ENCODE peak calls at places on chromosomes 4 and X, in six cellular contexts. E, J, Y, B, S and P are unnamed samples.

GRCh38 chrX:29044802-29045201 is 457.6 kb downstream of the IL1RAPL1 start:
- DNase-seq in E (no peak), J (no peak), Y (no peak), B (no peak), S (peak), P (no peak)

GRCh38 chrX:34903316-34903715 is 39.3 kb upstream of the FAM47B start:
- DNase-seq in E (no peak), J (no peak), Y (no peak), B (no peak), S (no peak), P (no peak)

GRCh38 chr4:166941629-166942028 is 292.7 kb downstream of the SPOCK3 start:
- DNase-seq in E (no peak), J (no peak), Y (no peak), B (no peak), S (no peak), P (peak)

GRCh38 chr4:177699365-177700213 is 257.4 kb upstream of the AGA start:
- DNase-seq in E (no peak), J (no peak), Y (no peak), B (no peak), S (peak), P (peak)

GRCh38 chr4:26242451-26242850 is 78.4 kb upstream of the RBPJ start:
- DNase-seq in E (no peak), J (no peak), Y (no peak), B (no peak), S (no peak), P (no peak)

GRCh38 chrX:41308884-41309655 is 24.9 kb upstream of the DDX3X start:
- DNase-seq in E (peak), J (no peak), Y (no peak), B (no peak), S (peak), P (no peak)

GRCh38 chrX:117936162-117936561 is 180.4 kb downstream of the KLHL13 start:
- DNase-seq in E (no peak), J (no peak), Y (no peak), B (no peak), S (no peak), P (peak)

GRCh38 chr4:156829194-156829593 is 142.4 kb downstream of the PDGFC start:
- DNase-seq in E (no peak), J (no peak), Y (no peak), B (no peak), S (peak), P (peak)

GRCh38 chr4:3347871-3348270 is 55.0 kb downstream of the RGS12 start:
- DNase-seq in E (no peak), J (no peak), Y (no peak), B (no peak), S (no peak), P (no peak)

GRCh38 chrX:41332408-41332987 is 1.5 kb upstream of the DDX3X start:
- DNase-seq in E (peak), J (peak), Y (no peak), B (no peak), S (peak), P (no peak)

GRCh38 chr4:103032575-103032974 is 13.1 kb upstream of the SLC9B1 start:
- DNase-seq in E (peak), J (peak), Y (no peak), B (no peak), S (peak), P (no peak)
- TF ChIP-seq CTCF in E (no peak), J (peak), Y (no peak), B (peak), S (peak), P (peak)

DNA sequence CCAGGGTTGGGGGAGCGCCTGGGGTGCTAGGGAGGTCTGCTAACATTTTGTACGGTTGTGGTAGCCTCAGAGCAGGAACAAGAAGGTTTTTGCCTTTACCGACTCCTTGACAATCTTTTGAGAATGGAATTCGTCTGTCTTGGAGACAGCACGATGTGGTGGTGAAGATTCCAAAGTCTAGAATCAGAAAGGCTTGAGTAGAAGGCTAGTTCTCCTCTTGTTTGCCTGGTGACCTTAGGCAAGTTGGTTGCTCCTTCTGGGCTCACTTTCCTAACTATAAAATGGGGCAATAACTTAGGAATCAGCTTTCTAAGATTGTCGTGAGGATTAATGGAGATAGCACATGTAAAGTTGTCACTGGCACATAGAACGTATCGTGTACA is 741 bp downstream of the FAM47E start:
- DNase-seq in E (no peak), J (no peak), Y (no peak), B (no peak), S (no peak), P (no peak)
- H3K4me3 ChIP-seq in E (peak), J (peak), Y (peak), B (no peak), S (no peak), P (peak)

GRCh38 chr4:72494156-72494555 is 74.9 kb downstream of the ADAMTS3 start:
- DNase-seq in E (no peak), J (no peak), Y (no peak), B (no peak), S (no peak), P (no peak)

GRCh38 chr4:72500214-72500613 is 68.8 kb downstream of the ADAMTS3 start:
- DNase-seq in E (no peak), J (no peak), Y (no peak), B (no peak), S (no peak), P (no peak)

GRCh38 chr4:72496119-72496518 is 72.9 kb downstream of the ADAMTS3 start:
- DNase-seq in E (no peak), J (peak), Y (no peak), B (no peak), S (no peak), P (no peak)
- TF ChIP-seq CTCF in E (no peak), J (no peak), Y (no peak), B (no peak), S (peak), P (peak)

GRCh38 chr4:186957952-186958555 is 234.4 kb upstream of the FAT1 start:
- DNase-seq in E (no peak), J (no peak), Y (no peak), B (no peak), S (no peak), P (no peak)

GRCh38 chr4:186953601-186954260 is 230.1 kb upstream of the FAT1 start:
- DNase-seq in E (no peak), J (no peak), Y (no peak), B (no peak), S (no peak), P (no peak)

GRCh38 chr4:186954956-186955355 is 231.3 kb upstream of the FAT1 start:
- DNase-seq in E (no peak), J (no peak), Y (no peak), B (no peak), S (no peak), P (no peak)

GRCh38 chr4:186954506-186954905 is 230.8 kb upstream of the FAT1 start:
- DNase-seq in E (no peak), J (no peak), Y (no peak), B (no peak), S (no peak), P (no peak)

GRCh38 chr4:186958951-186959350 is 235.3 kb upstream of the FAT1 start:
- DNase-seq in E (no peak), J (no peak), Y (no peak), B (no peak), S (no peak), P (no peak)
- H3K4me3 ChIP-seq in E (no peak), J (no peak), Y (no peak), B (no peak), S (no peak), P (no peak)

GRCh38 chr4:69689530-69690111 is 36.6 kb upstream of the UGT2A1 start:
- DNase-seq in E (no peak), J (peak), Y (no peak), B (peak), S (peak), P (peak)
- TF ChIP-seq CTCF in E (peak), J (peak), Y (peak), B (peak), S (peak), P (peak)

GRCh38 chr4:55347610-55348228 is 1.7 kb downstream of the SRD5A3 start:
- DNase-seq in E (no peak), J (no peak), Y (no peak), B (no peak), S (no peak), P (no peak)
- H3K4me3 ChIP-seq in E (no peak), J (peak), Y (peak), B (no peak), S (peak), P (no peak)

DNA sequence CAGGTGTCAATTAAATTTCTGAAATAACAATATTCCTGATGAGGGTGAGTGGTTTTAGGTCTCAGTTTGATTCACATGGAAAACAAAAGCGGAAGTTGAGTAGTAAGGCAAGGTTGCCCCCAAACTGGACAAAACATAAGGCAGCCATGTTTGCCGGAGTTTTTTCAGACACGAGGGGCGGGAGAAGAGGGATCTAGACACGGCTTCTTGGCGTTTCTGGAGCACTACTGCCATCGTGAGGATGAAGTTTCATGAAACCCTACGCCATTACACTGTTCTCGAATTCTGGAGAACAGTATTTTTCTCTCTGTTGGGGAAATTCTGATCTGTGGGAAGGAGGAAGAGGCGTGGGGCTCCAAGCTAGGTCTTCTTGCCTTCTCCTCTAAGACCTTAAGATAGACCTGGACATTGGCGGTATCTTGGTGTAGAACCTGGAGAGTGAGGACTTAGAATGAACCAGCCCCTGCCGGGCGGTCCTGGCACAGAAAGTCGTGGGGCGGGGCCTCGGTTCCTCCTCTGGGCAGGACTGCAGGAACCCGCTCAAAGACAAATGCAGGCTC is 160.3 kb downstream of the OR13H1 start:
- DNase-seq in E (peak), J (peak), Y (no peak), B (no peak), S (no peak), P (peak)
- TF ChIP-seq CTCF in E (no peak), J (no peak), Y (no peak), B (no peak), S (no peak), P (peak)

DNA sequence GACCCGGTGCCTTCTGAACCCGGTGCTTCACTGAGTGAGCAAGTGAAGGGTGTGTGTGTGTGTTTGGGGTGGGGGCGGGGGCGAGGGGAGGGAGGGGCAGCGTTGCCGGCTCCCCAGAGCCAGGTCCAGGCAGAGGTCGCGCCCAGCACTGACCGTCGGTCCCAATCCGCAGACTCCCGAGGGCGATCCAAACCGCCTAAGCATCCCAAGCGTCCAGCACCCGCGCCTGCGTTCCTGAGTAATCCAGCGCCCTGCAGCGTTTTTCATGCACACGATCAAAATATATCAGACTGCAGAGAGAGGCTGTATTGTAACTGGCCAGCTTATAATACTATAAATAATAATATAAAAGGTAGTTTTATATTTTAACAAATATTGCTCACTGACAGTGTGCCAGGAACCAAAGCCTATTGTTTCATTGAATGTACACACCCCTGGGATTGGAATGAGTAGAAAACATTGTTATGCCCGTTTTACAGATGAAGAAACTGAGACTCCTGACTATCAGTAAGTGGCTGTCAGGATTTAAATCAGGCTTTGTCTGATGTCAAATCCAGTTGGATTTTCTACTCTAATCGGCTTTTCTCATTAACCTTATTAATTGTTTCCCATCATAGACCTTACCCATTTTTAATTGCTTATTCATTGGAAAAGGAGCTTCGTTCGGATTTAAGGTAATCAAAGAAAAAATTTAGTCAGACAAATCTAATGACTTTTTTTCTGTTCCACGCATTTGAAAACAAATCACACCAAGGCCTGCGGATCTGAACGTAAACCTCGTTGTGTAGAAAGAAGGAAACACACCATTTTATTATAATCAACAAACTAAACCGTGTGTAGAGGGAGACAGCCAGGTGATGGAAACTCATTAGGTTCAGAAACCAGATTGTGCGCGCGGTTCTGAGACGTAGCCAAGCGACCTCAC is 4.0 kb upstream of the NKX3-2 start:
- DNase-seq in E (no peak), J (peak), Y (no peak), B (no peak), S (no peak), P (no peak)
- H3K4me3 ChIP-seq in E (peak), J (peak), Y (peak), B (peak), S (no peak), P (no peak)